ENCODE peak calls at places on chromosomes 4 and X, in six cellular contexts. L is right lobe of liver, K is cardiac muscle cell, D is left lung, V is kidney, O is fibroblast of lung. J is an unnamed sample. For H3K4me1, the result is how much of the 10 kb centered on the place peaks cover.

GRCh38 chr4:145852256-145852839 is 86.3 kb downstream of the ZNF827 start:
- DNase-seq in L (no peak), K (peak), O (no peak), V (no peak), D (no peak), J (peak)

GRCh38 chr4:1476140-1476513 is 69.9 kb upstream of the NKX1-1 start:
- DNase-seq in V (no peak), D (no peak), K (no peak), O (no peak), L (no peak), J (no peak)

GRCh38 chr4:113760094-113760851 is 1.3 kb downstream of the CAMK2D start:
- DNase-seq in L (peak), O (peak), D (peak), K (peak), V (peak), J (peak)

GRCh38 chr4:102438873-102439614 is 62.1 kb upstream of the NFKB1 start:
- DNase-seq in V (no peak), O (peak), D (no peak), K (peak), L (no peak), J (peak)

GRCh38 chr4:175946472-175947116 is 119.0 kb upstream of the WDR17 start:
- DNase-seq in O (peak), V (peak), L (no peak), K (peak), D (no peak), J (no peak)

GRCh38 chrX:74450803-74451449 is 29.6 kb downstream of the SLC16A2 start:
- DNase-seq in V (no peak), O (peak), D (no peak), L (no peak), K (peak), J (peak)

GRCh38 chrX:63283331-63283730 is 67.8 kb downstream of the SPIN4 start:
- DNase-seq in D (no peak), O (no peak), K (no peak), L (no peak), V (no peak), J (peak)

GRCh38 chr4:10687526-10687925 is 3.0 kb upstream of the CLNK start:
- DNase-seq in K (no peak), D (no peak), O (no peak), V (no peak), L (no peak), J (no peak)

GRCh38 chr4:54217642-54218486 is 11.2 kb upstream of the PDGFRA start:
- DNase-seq in O (peak), D (no peak), V (peak), K (peak), L (peak), J (peak)

GRCh38 chr4:53541577-53542206 is 49.6 kb downstream of the LNX1 start:
- DNase-seq in O (peak), D (no peak), L (no peak), V (no peak), K (peak), J (peak)

GRCh38 chr4:55507612-55508011 is 39.1 kb downstream of the CLOCK start:
- DNase-seq in D (no peak), O (no peak), K (peak), V (no peak), L (no peak), J (peak)

GRCh38 chrX:110015915-110016314 is 13.0 kb downstream of the TMEM164 start:
- DNase-seq in K (no peak), D (no peak), O (no peak), V (no peak), L (no peak), J (no peak)

GRCh38 chr4:173121044-173121685 is 47.4 kb upstream of the GALNT7 start:
- DNase-seq in D (no peak), L (no peak), K (peak), O (peak), V (no peak), J (peak)

GRCh38 chrX:124347242-124347641 is 879 bp downstream of the SH2D1A start:
- DNase-seq in L (no peak), O (no peak), D (no peak), K (no peak), V (no peak), J (no peak)

GRCh38 chr4:74258949-74259348 is 49.3 kb upstream of the EPGN start:
- DNase-seq in V (no peak), K (peak), L (no peak), O (peak), D (no peak), J (peak)

GRCh38 chr4:185004562-185005208 is 13.6 kb upstream of the HELT start:
- DNase-seq in O (no peak), V (peak), D (no peak), L (peak), K (no peak), J (no peak)

GRCh38 chr4:113278324-113278934 is 229.0 kb downstream of the ANK2 start:
- DNase-seq in O (peak), L (peak), D (no peak), K (peak), V (peak), J (peak)

GRCh38 chr4:128635939-128636551 is 173.5 kb upstream of the JADE1 start:
- DNase-seq in K (peak), V (no peak), D (no peak), L (no peak), O (peak), J (no peak)

GRCh38 chr4:82842593-82842992 is 44.0 kb upstream of the SCD5 start:
- DNase-seq in K (peak), O (peak), D (no peak), V (no peak), L (no peak), J (peak)

GRCh38 chrX:49627030-49627777 is 28.4 kb downstream of the GAGE1 start:
- DNase-seq in L (no peak), O (no peak), V (no peak), K (peak), D (no peak), J (no peak)

GRCh38 chr4:23903859-23904438 is 14.1 kb upstream of the PPARGC1A start:
- DNase-seq in O (no peak), V (no peak), D (no peak), K (peak), L (no peak), J (no peak)

GRCh38 chrX:18995216-18995615 is 11.3 kb upstream of the PHKA2 start:
- DNase-seq in D (no peak), O (peak), V (no peak), L (no peak), K (peak), J (peak)

GRCh38 chrX:154731881-154732280 is 19.0 kb downstream of the GAB3 start:
- DNase-seq in K (peak), D (no peak), L (no peak), V (no peak), O (peak), J (no peak)
- H3K4me1 ChIP-seq in K (under half), D (half or more), L (under half), V (under half), O (under half), J (half or more)

DNA sequence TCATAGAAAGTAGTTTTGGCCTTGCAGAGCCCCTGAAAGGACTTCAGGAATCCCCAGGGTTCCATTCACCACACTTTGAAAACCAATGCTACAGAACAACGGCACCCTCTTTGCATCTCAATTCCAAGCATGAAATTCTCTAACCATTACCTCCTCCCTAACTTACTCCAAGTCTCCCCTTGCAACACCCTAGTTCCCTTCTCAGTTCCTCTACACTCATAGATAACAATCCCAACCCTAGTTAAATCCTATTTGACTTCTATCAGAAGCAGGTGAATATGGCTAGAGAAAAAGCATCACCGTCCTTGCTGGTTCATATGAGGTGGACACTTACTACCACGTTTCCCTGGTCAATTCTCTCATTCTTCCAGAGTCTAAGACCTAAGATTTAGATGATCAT is 2.4 kb downstream of the RCHY1 start:
- DNase-seq in L (no peak), V (no peak), O (no peak), K (peak), D (no peak), J (no peak)
- H3K4me3 ChIP-seq in L (no peak), V (peak), O (peak), K (no peak), D (peak), J (peak)

DNA sequence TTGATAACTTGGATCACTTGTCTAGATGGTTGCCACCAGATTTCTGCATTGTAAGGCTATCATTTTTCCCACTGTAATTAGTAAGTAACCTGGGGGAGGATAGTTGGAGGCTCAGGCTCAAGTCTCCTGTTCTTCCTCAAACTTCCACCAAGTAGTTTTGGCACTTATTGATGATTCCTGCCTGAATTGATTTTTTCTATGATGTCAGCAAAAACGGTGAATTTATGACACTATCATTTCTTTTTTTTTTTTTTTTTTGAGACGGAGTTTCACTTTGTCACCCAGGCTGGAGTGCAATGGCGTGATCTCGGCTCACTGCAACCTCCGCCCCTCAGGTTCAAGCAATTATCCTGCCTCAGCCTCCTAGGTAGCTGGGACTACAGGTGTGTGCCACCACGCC is 12.4 kb downstream of the TMSB4X start:
- DNase-seq in L (no peak), O (no peak), D (no peak), K (no peak), V (no peak), J (no peak)
- H3K4me1 ChIP-seq in L (under half), O (under half), D (under half), K (under half), V (under half), J (under half)

GRCh38 chr4:76896048-76896447 is 1.9 kb downstream of the SOWAHB start:
- DNase-seq in L (no peak), O (no peak), K (no peak), D (peak), V (no peak), J (no peak)

GRCh38 chr4:76898949-76899640 is 1.2 kb upstream of the SOWAHB start:
- DNase-seq in K (no peak), O (no peak), L (no peak), V (no peak), D (no peak), J (peak)

GRCh38 chr4:76896731-76897521 is 1.0 kb downstream of the SOWAHB start:
- DNase-seq in V (peak), K (peak), O (peak), L (peak), D (peak), J (peak)

GRCh38 chr4:76897522-76898384 is at the start of gene SOWAHB:
- DNase-seq in L (peak), V (peak), D (peak), O (no peak), K (no peak), J (peak)

DNA sequence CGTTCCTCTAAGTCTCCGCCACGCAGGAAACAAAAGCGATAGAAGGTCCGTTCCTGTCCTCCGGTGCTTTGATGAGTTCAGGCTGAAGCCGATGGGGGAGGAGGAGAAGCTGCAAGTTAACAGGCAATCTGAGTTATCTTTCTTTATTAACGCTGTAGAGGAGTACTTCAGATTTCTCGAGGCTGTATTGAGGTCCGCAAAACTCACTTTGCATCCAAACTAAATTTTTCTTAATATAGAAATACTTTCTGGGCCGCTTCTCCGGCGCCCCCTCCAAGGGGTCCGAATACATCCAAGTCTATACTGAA is 395 bp upstream of the SOWAHB start:
- DNase-seq in V (no peak), K (no peak), O (no peak), D (no peak), L (no peak), J (peak)
- H3K4me3 ChIP-seq in V (peak), K (peak), O (peak), D (peak), L (peak), J (peak)

GRCh38 chr4:108148316-108148715 is 20.4 kb downstream of the LEF1 start:
- DNase-seq in L (no peak), D (no peak), V (no peak), O (no peak), K (no peak), J (no peak)
- H3K4me1 ChIP-seq in L (under half), D (under half), V (under half), O (under half), K (under half), J (under half)

DNA sequence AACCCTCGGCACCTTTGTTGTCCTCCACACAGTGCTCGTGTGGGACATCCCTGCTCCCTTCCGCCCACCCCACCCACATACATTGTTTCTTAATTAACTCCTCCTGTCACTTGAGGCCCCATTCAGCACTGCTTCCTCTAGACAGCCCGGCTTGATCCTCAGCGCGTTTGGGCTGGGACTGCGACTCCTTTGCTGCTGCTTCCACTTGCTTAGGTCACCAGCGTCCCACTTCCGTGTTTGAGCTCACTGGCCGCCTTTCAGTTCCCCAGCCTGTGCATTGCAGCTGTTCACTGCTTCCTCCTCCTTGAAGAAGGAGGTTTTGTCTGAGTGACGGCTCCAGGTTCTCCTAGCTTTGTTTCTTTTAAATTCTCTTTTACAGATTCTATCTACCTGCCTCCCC is 16.1 kb downstream of the RNF4 start:
- DNase-seq in K (peak), L (peak), D (peak), O (no peak), V (peak), J (peak)
- H3K4me3 ChIP-seq in K (no peak), L (no peak), D (no peak), O (no peak), V (no peak), J (no peak)

GRCh38 chr4:48343035-48343434 is 1.7 kb downstream of the SLAIN2 start:
- DNase-seq in K (no peak), V (no peak), L (no peak), D (no peak), O (peak), J (peak)

GRCh38 chr4:48347282-48347921 is 6.1 kb downstream of the SLAIN2 start:
- DNase-seq in D (no peak), O (no peak), V (no peak), K (no peak), L (no peak), J (no peak)

GRCh38 chr4:48343531-48343930 is 2.2 kb downstream of the SLAIN2 start:
- DNase-seq in L (no peak), K (peak), V (no peak), O (peak), D (no peak), J (peak)

GRCh38 chr4:48346594-48346993 is 5.3 kb downstream of the SLAIN2 start:
- DNase-seq in L (no peak), O (peak), K (no peak), D (no peak), V (no peak), J (no peak)

DNA sequence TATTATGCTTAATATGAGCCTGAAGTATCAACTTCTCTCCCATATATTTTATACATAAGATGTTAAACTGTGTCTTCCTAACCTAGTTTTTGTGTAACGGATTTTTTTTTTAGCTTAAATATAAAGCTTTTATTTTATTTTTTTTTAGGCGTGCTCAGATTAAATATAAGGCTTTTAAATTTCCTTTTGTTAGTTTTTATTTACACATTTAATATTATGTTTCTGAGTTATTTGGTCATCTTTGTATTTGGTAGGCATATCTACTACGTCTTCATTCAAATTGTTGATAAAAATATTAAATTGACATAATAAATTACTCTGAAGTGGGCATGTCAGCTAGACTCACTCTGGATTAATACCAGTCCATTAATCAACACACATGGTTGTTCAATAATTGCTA is 4.2 kb downstream of the SLAIN2 start:
- DNase-seq in K (no peak), D (no peak), V (no peak), L (no peak), O (no peak), J (no peak)
- H3K4me1 ChIP-seq in K (under half), D (under half), V (under half), L (under half), O (under half), J (under half)

DNA sequence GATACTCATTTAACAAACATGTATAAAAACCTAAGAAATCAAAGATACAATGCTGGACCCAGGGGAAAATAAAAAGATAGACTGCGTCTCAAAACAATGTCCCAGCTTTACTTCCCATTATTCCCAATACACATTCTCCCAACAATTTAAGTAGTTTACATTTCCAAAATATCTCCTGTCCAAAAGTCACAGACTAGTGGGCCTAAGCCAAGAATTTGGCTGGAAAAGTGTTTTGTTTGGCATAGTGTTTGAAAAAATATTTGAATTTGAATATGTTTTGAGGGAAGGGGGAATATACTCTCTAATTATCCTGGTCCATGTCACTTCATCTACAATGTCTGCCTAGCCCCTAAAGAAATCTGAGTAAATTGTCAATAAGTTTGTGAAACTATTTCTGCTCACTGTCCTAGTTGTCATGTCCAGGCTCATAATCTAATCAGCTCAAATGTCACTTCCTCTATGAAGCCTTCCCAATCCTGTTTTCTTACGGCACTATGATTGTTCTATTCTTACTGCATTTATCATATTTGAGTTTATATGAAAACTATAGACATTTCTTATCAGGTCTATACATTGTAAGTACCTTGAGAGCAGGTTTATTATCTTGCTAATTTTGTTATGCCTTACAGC is 74.4 kb downstream of the SEC24D start:
- DNase-seq in D (no peak), O (no peak), V (no peak), K (no peak), L (no peak), J (no peak)
- H3K4me3 ChIP-seq in D (no peak), O (no peak), V (no peak), K (no peak), L (no peak), J (no peak)

DNA sequence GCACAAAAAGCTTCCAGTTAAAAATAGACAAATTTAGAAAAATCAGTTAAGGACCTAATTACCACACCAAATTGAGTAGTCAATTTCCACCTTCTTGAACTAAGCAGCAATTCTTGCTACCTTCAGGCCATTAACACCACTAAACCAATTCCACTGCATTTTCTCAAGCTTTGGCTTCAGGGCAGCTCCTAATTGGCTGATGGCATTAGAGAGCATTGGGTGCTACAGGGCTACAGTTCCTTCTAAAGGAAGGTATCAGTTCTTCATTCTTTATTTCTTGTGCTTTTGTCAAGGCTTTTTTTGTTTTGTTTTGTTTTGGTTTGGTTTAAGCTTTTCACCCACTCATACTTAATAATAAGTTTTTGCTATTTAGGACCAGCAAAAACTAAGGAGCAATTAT is 90.2 kb upstream of the FAM241A start:
- DNase-seq in L (no peak), D (no peak), O (no peak), K (no peak), V (no peak), J (no peak)
- H3K4me1 ChIP-seq in L (under half), D (under half), O (under half), K (under half), V (under half), J (under half)

GRCh38 chr4:158168606-158169005 is 4.2 kb downstream of the GASK1B start:
- DNase-seq in V (no peak), K (no peak), D (no peak), O (no peak), L (no peak), J (no peak)
- H3K4me3 ChIP-seq in V (peak), K (no peak), D (peak), O (peak), L (no peak), J (peak)